ENCODE peak calls at places on chromosomes 4 and X, in five cellular contexts. U is HCT116, C is GM23248, E is PC-9, H is fibroblast of lung. N is an unnamed sample.

GRCh38 chr4:178137732-178138471 is 695.7 kb upstream of the AGA start:
- DNase-seq in U (no peak), C (no peak), E (no peak), H (no peak), N (no peak)

GRCh38 chrX:154013614-154014360 is 5.9 kb downstream of the IRAK1 start:
- DNase-seq in U (no peak), C (peak), E (peak), H (peak), N (peak)

GRCh38 chr4:83625807-83626206 is 89.9 kb downstream of the GPAT3 start:
- DNase-seq in U (no peak), C (no peak), E (no peak), H (no peak), N (no peak)

GRCh38 chrX:106894978-106895452 is 8.1 kb downstream of the RIPPLY1 start:
- DNase-seq in U (peak), C (peak), E (peak), H (peak), N (peak)

GRCh38 chrX:48802089-48802812 is 384 bp downstream of the HDAC6 start:
- DNase-seq in U (peak), C (peak), E (peak), H (peak), N (peak)

GRCh38 chr4:73021634-73022033 is 47.9 kb downstream of the COX18 start:
- DNase-seq in U (peak), C (peak), E (peak), H (peak), N (peak)

GRCh38 chr4:25212822-25213221 is 21.0 kb upstream of the PI4K2B start:
- DNase-seq in U (no peak), C (no peak), E (no peak), H (no peak), N (no peak)

GRCh38 chr4:16256343-16256742 is 30.1 kb upstream of the TAPT1 start:
- DNase-seq in U (no peak), C (no peak), E (no peak), H (no peak), N (no peak)

GRCh38 chr4:125750827-125751466 is 436.2 kb downstream of the FAT4 start:
- DNase-seq in U (no peak), C (peak), E (no peak), H (peak), N (peak)

GRCh38 chr4:53015681-53016080 is 153.6 kb downstream of the RASL11B start:
- DNase-seq in U (peak), C (peak), E (no peak), H (peak), N (peak)

GRCh38 chrX:55710701-55711100 is 6.8 kb upstream of the RRAGB start:
- DNase-seq in U (no peak), C (peak), E (peak), H (peak), N (peak)

GRCh38 chr4:114386637-114387233 is 211.9 kb upstream of the UGT8 start:
- DNase-seq in U (peak), C (peak), E (peak), H (peak), N (peak)

GRCh38 chr4:77501240-77501639 is 104.4 kb upstream of the CXCL13 start:
- DNase-seq in U (no peak), C (no peak), E (no peak), H (no peak), N (no peak)

GRCh38 chrX:101685923-101686322 is 26.3 kb upstream of the ARMCX2 start:
- DNase-seq in U (no peak), C (no peak), E (no peak), H (no peak), N (no peak)

GRCh38 chrX:40083120-40083978 is 14.4 kb downstream of the BCOR start:
- DNase-seq in U (no peak), C (peak), E (peak), H (no peak), N (peak)

GRCh38 chrX:36898301-36898700 is 109.9 kb upstream of the FAM47C start:
- DNase-seq in U (no peak), C (peak), E (no peak), H (peak), N (peak)

GRCh38 chr4:155679343-155679742 is 12.7 kb downstream of the GUCY1A1 start:
- DNase-seq in U (no peak), C (peak), E (peak), H (peak), N (peak)

GRCh38 chrX:153537526-153538295 is 20.3 kb downstream of the ATP2B3 start:
- DNase-seq in U (no peak), C (no peak), E (no peak), H (no peak), N (no peak)

GRCh38 chrX:138127314-138127713 is 561.4 kb downstream of the ZIC3 start:
- DNase-seq in U (no peak), C (peak), E (no peak), H (peak), N (peak)

GRCh38 chrX:132940727-132941162 is 17.7 kb downstream of the HS6ST2 start:
- DNase-seq in U (peak), C (no peak), E (peak), H (no peak), N (peak)

GRCh38 chr4:83503974-83504373 is 19.1 kb upstream of the ABRAXAS1 start:
- DNase-seq in U (no peak), C (no peak), E (no peak), H (no peak), N (no peak)

GRCh38 chr4:175807596-175807995 is 4.5 kb downstream of the GPM6A start:
- DNase-seq in U (no peak), C (no peak), E (no peak), H (no peak), N (no peak)

GRCh38 chr4:89610236-89610635 is 226.7 kb downstream of the SNCA start:
- DNase-seq in U (no peak), C (no peak), E (no peak), H (no peak), N (no peak)

GRCh38 chr4:3729188-3729884 is 36.8 kb upstream of the ADRA2C start:
- DNase-seq in U (no peak), C (peak), E (no peak), H (no peak), N (no peak)

GRCh38 chrX:46407753-46408130 is 137.5 kb downstream of the ZNF674 start:
- DNase-seq in U (no peak), C (peak), E (no peak), H (peak), N (no peak)

GRCh38 chr4:120557372-120557771 is 365.2 kb downstream of the PRDM5 start:
- DNase-seq in U (peak), C (peak), E (no peak), H (peak), N (no peak)

GRCh38 chr4:153207027-153207426 is 2.8 kb downstream of the TRIM2 start:
- DNase-seq in U (no peak), C (no peak), E (no peak), H (no peak), N (no peak)

GRCh38 chr4:92121099-92121498 is 182.7 kb upstream of the GRID2 start:
- DNase-seq in U (no peak), C (no peak), E (no peak), H (peak), N (peak)

GRCh38 chr4:80197601-80198444 is 520 bp downstream of the PRDM8 start:
- DNase-seq in U (no peak), C (peak), E (no peak), H (no peak), N (no peak)

GRCh38 chr4:3368841-3369760 is 72.7 kb upstream of the HGFAC start:
- DNase-seq in U (no peak), C (no peak), E (no peak), H (no peak), N (no peak)

GRCh38 chr4:17912011-17912410 is 101.2 kb downstream of the NCAPG start:
- DNase-seq in U (no peak), C (no peak), E (no peak), H (no peak), N (no peak)

GRCh38 chr4:101415962-101416361 is 68.6 kb upstream of the PPP3CA start:
- DNase-seq in U (no peak), C (no peak), E (no peak), H (no peak), N (no peak)

GRCh38 chrX:154304901-154305300 is 9.3 kb downstream of the TKTL1 start:
- DNase-seq in U (no peak), C (no peak), E (no peak), H (no peak), N (no peak)

GRCh38 chr4:48602222-48602621 is 112.2 kb downstream of the ZAR1 start:
- DNase-seq in U (no peak), C (peak), E (no peak), H (peak), N (peak)

GRCh38 chr4:184250795-184251679 is 33.4 kb upstream of the ENPP6 start:
- DNase-seq in U (peak), C (peak), E (no peak), H (peak), N (peak)

GRCh38 chrX:116317409-116317808 is 119.0 kb upstream of the SLC6A14 start:
- DNase-seq in U (no peak), C (peak), E (no peak), H (peak), N (no peak)

GRCh38 chr4:29539226-29539625 is 1180.9 kb upstream of the PCDH7 start:
- DNase-seq in U (no peak), C (no peak), E (no peak), H (peak), N (no peak)

GRCh38 chrX:72002886-72003285 is 92.2 kb downstream of the NHSL2 start:
- DNase-seq in U (no peak), C (peak), E (no peak), H (no peak), N (no peak)

GRCh38 chrX:72001906-72002305 is 91.3 kb downstream of the NHSL2 start:
- DNase-seq in U (no peak), C (no peak), E (no peak), H (no peak), N (no peak)

GRCh38 chrX:72005046-72005445 is 94.4 kb downstream of the NHSL2 start:
- DNase-seq in U (no peak), C (peak), E (no peak), H (no peak), N (no peak)

GRCh38 chrX:72006461-72006860 is 95.8 kb downstream of the NHSL2 start:
- DNase-seq in U (no peak), C (no peak), E (no peak), H (no peak), N (no peak)

GRCh38 chrX:72003811-72004750 is 93.4 kb downstream of the NHSL2 start:
- DNase-seq in U (peak), C (peak), E (no peak), H (no peak), N (peak)
- H3K4me3 ChIP-seq in U (no peak), C (peak), E (no peak), H (no peak), N (no peak)

GRCh38 chr4:20418865-20419451 is 167.3 kb downstream of the SLIT2 start:
- DNase-seq in U (peak), C (peak), E (peak), H (peak), N (peak)
- H2AFZ ChIP-seq in U (no peak), C (peak), E (peak), H (peak), N (peak)

GRCh38 chr4:138861130-138861529 is 154.5 kb upstream of the NOCT start:
- DNase-seq in U (no peak), C (peak), E (no peak), H (no peak), N (no peak)
- H3K4me3 ChIP-seq in U (no peak), C (no peak), E (no peak), H (no peak), N (no peak)

GRCh38 chr4:182608525-182608924 is 308.7 kb downstream of the DCTD start:
- DNase-seq in U (no peak), C (no peak), E (no peak), H (no peak), N (no peak)

GRCh38 chr4:182604953-182605352 is 312.2 kb downstream of the DCTD start:
- DNase-seq in U (no peak), C (no peak), E (no peak), H (peak), N (peak)

GRCh38 chr4:182600836-182601235 is 316.4 kb downstream of the DCTD start:
- DNase-seq in U (no peak), C (no peak), E (no peak), H (no peak), N (no peak)

GRCh38 chr4:182600093-182600492 is 317.1 kb downstream of the DCTD start:
- DNase-seq in U (no peak), C (no peak), E (no peak), H (no peak), N (no peak)

GRCh38 chr4:182604161-182604591 is 313.0 kb downstream of the DCTD start:
- DNase-seq in U (no peak), C (peak), E (no peak), H (peak), N (peak)
- H2AFZ ChIP-seq in U (no peak), C (no peak), E (no peak), H (no peak), N (no peak)

DNA sequence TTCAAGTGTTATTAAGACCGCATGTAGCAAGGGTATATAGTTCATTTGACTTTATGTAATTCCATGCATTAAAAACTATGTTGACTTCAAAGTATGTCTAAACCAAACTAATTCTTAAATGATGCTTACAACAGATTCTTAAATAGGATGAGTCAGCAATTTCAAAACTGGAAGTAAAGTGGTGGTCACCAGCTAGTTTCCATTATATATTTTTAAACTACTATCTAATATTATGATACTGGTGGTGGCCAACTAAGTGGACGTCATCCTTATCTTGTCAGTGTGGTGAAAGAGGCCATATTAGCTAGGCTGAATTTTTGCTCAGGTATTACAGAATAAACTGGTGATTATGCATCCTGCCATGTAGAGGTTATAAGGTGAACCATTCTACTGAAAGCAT is 1.2 kb downstream of the IL15 start:
- DNase-seq in U (no peak), C (peak), E (no peak), H (peak), N (peak)
- H3K4me3 ChIP-seq in U (peak), C (peak), E (peak), H (peak), N (peak)